ENCODE peak calls at places on chromosomes 13 and 19, in five cellular contexts. One of them, this sample, is unnamed.

GRCh38 chr19:19542507-19542906 is 4.4 kb downstream of the CILP2 start:
- DNase-seq in heart right ventricle: no peak
- DNase-seq in CD8-positive, alpha-beta T cell: no peak
- DNase-seq in right lobe of liver: no peak
- DNase-seq in lower lobe of right lung: no peak
- DNase-seq in this sample: no peak

GRCh38 chr13:77975358-77976042 is 56.9 kb upstream of the EDNRB start:
- DNase-seq in heart right ventricle: no peak
- DNase-seq in CD8-positive, alpha-beta T cell: no peak
- DNase-seq in lower lobe of right lung: no peak
- DNase-seq in right lobe of liver: no peak
- DNase-seq in this sample: no peak

GRCh38 chr19:4099054-4099764 is 24.7 kb downstream of the MAP2K2 start:
- DNase-seq in heart right ventricle: no peak
- DNase-seq in CD8-positive, alpha-beta T cell: no peak
- DNase-seq in lower lobe of right lung: peak; percentile 82
- DNase-seq in right lobe of liver: peak; percentile 45
- DNase-seq in this sample: no peak

GRCh38 chr13:101155920-101156319 is 260.4 kb downstream of the NALCN start:
- DNase-seq in CD8-positive, alpha-beta T cell: no peak
- DNase-seq in right lobe of liver: no peak
- DNase-seq in heart right ventricle: no peak
- DNase-seq in lower lobe of right lung: no peak
- DNase-seq in this sample: no peak

GRCh38 chr13:100301418-100301817 is 212.5 kb downstream of the PCCA start:
- DNase-seq in heart right ventricle: no peak
- DNase-seq in CD8-positive, alpha-beta T cell: no peak
- DNase-seq in right lobe of liver: no peak
- DNase-seq in lower lobe of right lung: no peak
- DNase-seq in this sample: peak; percentile 13

GRCh38 chr13:33761744-33762143 is 56.2 kb upstream of the RFC3 start:
- DNase-seq in lower lobe of right lung: no peak
- DNase-seq in right lobe of liver: no peak
- DNase-seq in CD8-positive, alpha-beta T cell: no peak
- DNase-seq in heart right ventricle: no peak
- DNase-seq in this sample: peak; percentile 14

GRCh38 chr19:2084993-2085720 is 11.0 kb downstream of the MOB3A start:
- DNase-seq in heart right ventricle: peak; percentile 59
- DNase-seq in CD8-positive, alpha-beta T cell: peak; percentile 90
- DNase-seq in lower lobe of right lung: peak; percentile 91
- DNase-seq in right lobe of liver: peak; percentile 74
- DNase-seq in this sample: no peak

GRCh38 chr19:15427991-15428471 is 9.2 kb upstream of the AKAP8L start:
- DNase-seq in right lobe of liver: no peak
- DNase-seq in heart right ventricle: no peak
- DNase-seq in CD8-positive, alpha-beta T cell: no peak
- DNase-seq in lower lobe of right lung: no peak
- DNase-seq in this sample: no peak

GRCh38 chr13:32642316-32642715 is 56.1 kb downstream of the PDS5B start:
- DNase-seq in right lobe of liver: no peak
- DNase-seq in CD8-positive, alpha-beta T cell: no peak
- DNase-seq in lower lobe of right lung: no peak
- DNase-seq in heart right ventricle: no peak
- DNase-seq in this sample: no peak

GRCh38 chr19:42281175-42282035 is 12.4 kb downstream of the CIC start:
- DNase-seq in lower lobe of right lung: no peak
- DNase-seq in right lobe of liver: peak; percentile 55
- DNase-seq in CD8-positive, alpha-beta T cell: no peak
- DNase-seq in heart right ventricle: peak; percentile 73
- DNase-seq in this sample: peak; percentile 56

GRCh38 chr19:51025401-51025800 is 1.0 kb downstream of the KLK11 start:
- DNase-seq in CD8-positive, alpha-beta T cell: no peak
- DNase-seq in heart right ventricle: no peak
- DNase-seq in right lobe of liver: no peak
- DNase-seq in lower lobe of right lung: no peak
- DNase-seq in this sample: no peak

GRCh38 chr19:2150794-2151338 is 500 bp downstream of the AP3D1 start:
- DNase-seq in right lobe of liver: no peak
- DNase-seq in CD8-positive, alpha-beta T cell: peak; percentile 9
- DNase-seq in heart right ventricle: peak; percentile 34
- DNase-seq in lower lobe of right lung: peak; percentile 66
- DNase-seq in this sample: no peak

GRCh38 chr13:83515267-83515666 is 367.0 kb downstream of the SLITRK1 start:
- DNase-seq in heart right ventricle: no peak
- DNase-seq in CD8-positive, alpha-beta T cell: no peak
- DNase-seq in lower lobe of right lung: no peak
- DNase-seq in right lobe of liver: no peak
- DNase-seq in this sample: peak; percentile 54

GRCh38 chr13:30862707-30863106 is 43.4 kb upstream of the MEDAG start:
- DNase-seq in heart right ventricle: peak; percentile 56
- DNase-seq in CD8-positive, alpha-beta T cell: no peak
- DNase-seq in lower lobe of right lung: peak; percentile 56
- DNase-seq in right lobe of liver: no peak
- DNase-seq in this sample: peak; percentile 49

GRCh38 chr13:68727788-68728187 is 1379.8 kb upstream of the ATXN8OS start:
- DNase-seq in right lobe of liver: no peak
- DNase-seq in CD8-positive, alpha-beta T cell: no peak
- DNase-seq in heart right ventricle: no peak
- DNase-seq in lower lobe of right lung: no peak
- DNase-seq in this sample: no peak

GRCh38 chr19:35908010-35908441 is at the start of gene TYROBP:
- DNase-seq in CD8-positive, alpha-beta T cell: no peak
- DNase-seq in lower lobe of right lung: peak; percentile 79
- DNase-seq in heart right ventricle: peak; percentile 36
- DNase-seq in right lobe of liver: no peak
- DNase-seq in this sample: no peak

GRCh38 chr13:44040754-44041100 is 161.0 kb downstream of the LACC1 start:
- DNase-seq in heart right ventricle: no peak
- DNase-seq in lower lobe of right lung: no peak
- DNase-seq in right lobe of liver: no peak
- DNase-seq in CD8-positive, alpha-beta T cell: no peak
- DNase-seq in this sample: peak; percentile 55

GRCh38 chr19:8342316-8342683 is 762 bp downstream of the KANK3 start:
- DNase-seq in lower lobe of right lung: no peak
- DNase-seq in CD8-positive, alpha-beta T cell: no peak
- DNase-seq in heart right ventricle: no peak
- DNase-seq in right lobe of liver: no peak
- DNase-seq in this sample: no peak

GRCh38 chr13:45775401-45775963 is 73.4 kb downstream of the CBY2 start:
- DNase-seq in right lobe of liver: no peak
- DNase-seq in lower lobe of right lung: no peak
- DNase-seq in CD8-positive, alpha-beta T cell: no peak
- DNase-seq in heart right ventricle: no peak
- DNase-seq in this sample: no peak

GRCh38 chr13:30698488-30699005 is 36.8 kb upstream of the ALOX5AP start:
- DNase-seq in right lobe of liver: no peak
- DNase-seq in CD8-positive, alpha-beta T cell: no peak
- DNase-seq in lower lobe of right lung: no peak
- DNase-seq in heart right ventricle: no peak
- DNase-seq in this sample: no peak

GRCh38 chr13:101623469-101624209 is 171.2 kb downstream of the ITGBL1 start:
- DNase-seq in CD8-positive, alpha-beta T cell: no peak
- DNase-seq in right lobe of liver: no peak
- DNase-seq in lower lobe of right lung: no peak
- DNase-seq in heart right ventricle: no peak
- DNase-seq in this sample: no peak

GRCh38 chr13:58376775-58377174 is 745.2 kb downstream of the PCDH17 start:
- DNase-seq in CD8-positive, alpha-beta T cell: no peak
- DNase-seq in lower lobe of right lung: no peak
- DNase-seq in right lobe of liver: no peak
- DNase-seq in heart right ventricle: no peak
- DNase-seq in this sample: no peak

GRCh38 chr13:57740719-57741118 is 109.2 kb downstream of the PCDH17 start:
- DNase-seq in right lobe of liver: no peak
- DNase-seq in lower lobe of right lung: no peak
- DNase-seq in CD8-positive, alpha-beta T cell: no peak
- DNase-seq in heart right ventricle: peak; percentile 20
- DNase-seq in this sample: no peak

GRCh38 chr19:30593358-30593757 is 221.2 kb downstream of the ZNF536 start:
- DNase-seq in heart right ventricle: peak; percentile 23
- DNase-seq in lower lobe of right lung: no peak
- DNase-seq in CD8-positive, alpha-beta T cell: no peak
- DNase-seq in right lobe of liver: no peak
- DNase-seq in this sample: no peak

GRCh38 chr19:38319421-38320258 is at the start of gene KCNK6:
- DNase-seq in right lobe of liver: peak; percentile 67
- DNase-seq in heart right ventricle: peak; percentile 58
- DNase-seq in lower lobe of right lung: peak; percentile 73
- DNase-seq in CD8-positive, alpha-beta T cell: peak; percentile 18
- DNase-seq in this sample: peak; percentile 34

GRCh38 chr13:71149498-71150363 is 717.3 kb downstream of the DACH1 start:
- DNase-seq in CD8-positive, alpha-beta T cell: no peak
- DNase-seq in lower lobe of right lung: no peak
- DNase-seq in heart right ventricle: no peak
- DNase-seq in right lobe of liver: no peak
- DNase-seq in this sample: no peak

GRCh38 chr19:8041553-8041952 is 11.0 kb upstream of the CCL25 start:
- DNase-seq in right lobe of liver: no peak
- DNase-seq in CD8-positive, alpha-beta T cell: no peak
- DNase-seq in lower lobe of right lung: no peak
- DNase-seq in heart right ventricle: no peak
- DNase-seq in this sample: no peak

GRCh38 chr13:64912141-64912540 is 2318.0 kb downstream of the PCDH9 start:
- DNase-seq in right lobe of liver: no peak
- DNase-seq in heart right ventricle: no peak
- DNase-seq in CD8-positive, alpha-beta T cell: no peak
- DNase-seq in lower lobe of right lung: no peak
- DNase-seq in this sample: peak; percentile 72

GRCh38 chr13:98384739-98385138 is 192.2 kb downstream of the STK24 start:
- DNase-seq in heart right ventricle: no peak
- DNase-seq in CD8-positive, alpha-beta T cell: no peak
- DNase-seq in right lobe of liver: no peak
- DNase-seq in lower lobe of right lung: no peak
- DNase-seq in this sample: no peak

GRCh38 chr13:29934531-29935308 is 84.3 kb upstream of the UBL3 start:
- DNase-seq in CD8-positive, alpha-beta T cell: no peak
- DNase-seq in heart right ventricle: no peak
- DNase-seq in lower lobe of right lung: no peak
- DNase-seq in right lobe of liver: no peak
- DNase-seq in this sample: no peak

GRCh38 chr19:20243629-20244028 is 76.6 kb downstream of the ZNF486 start:
- DNase-seq in CD8-positive, alpha-beta T cell: no peak
- DNase-seq in lower lobe of right lung: no peak
- DNase-seq in right lobe of liver: no peak
- DNase-seq in heart right ventricle: no peak
- DNase-seq in this sample: no peak

GRCh38 chr13:85582890-85583289 is 216.3 kb downstream of the SLITRK6 start:
- DNase-seq in heart right ventricle: no peak
- DNase-seq in right lobe of liver: no peak
- DNase-seq in lower lobe of right lung: no peak
- DNase-seq in CD8-positive, alpha-beta T cell: no peak
- DNase-seq in this sample: no peak

GRCh38 chr13:113860051-113860471 is 3.8 kb downstream of the GAS6 start:
- DNase-seq in heart right ventricle: no peak
- DNase-seq in right lobe of liver: peak; percentile 67
- DNase-seq in CD8-positive, alpha-beta T cell: no peak
- DNase-seq in lower lobe of right lung: no peak
- DNase-seq in this sample: no peak

GRCh38 chr13:50334944-50335343 is 319.7 kb downstream of the KCNRG start:
- DNase-seq in right lobe of liver: no peak
- DNase-seq in CD8-positive, alpha-beta T cell: no peak
- DNase-seq in heart right ventricle: no peak
- DNase-seq in lower lobe of right lung: no peak
- DNase-seq in this sample: no peak

GRCh38 chr13:50340146-50340545 is 324.9 kb downstream of the KCNRG start:
- DNase-seq in lower lobe of right lung: no peak
- DNase-seq in heart right ventricle: no peak
- DNase-seq in CD8-positive, alpha-beta T cell: no peak
- DNase-seq in right lobe of liver: no peak
- DNase-seq in this sample: no peak

GRCh38 chr13:50341526-50341925 is 326.3 kb downstream of the KCNRG start:
- DNase-seq in heart right ventricle: no peak
- DNase-seq in right lobe of liver: no peak
- DNase-seq in CD8-positive, alpha-beta T cell: no peak
- DNase-seq in lower lobe of right lung: no peak
- DNase-seq in this sample: no peak

GRCh38 chr13:50340566-50341287 is 325.5 kb downstream of the KCNRG start:
- DNase-seq in CD8-positive, alpha-beta T cell: no peak
- DNase-seq in heart right ventricle: peak; percentile 18
- DNase-seq in lower lobe of right lung: no peak
- DNase-seq in right lobe of liver: no peak
- DNase-seq in this sample: no peak

GRCh38 chr13:50339291-50339690 is 324.0 kb downstream of the KCNRG start:
- DNase-seq in lower lobe of right lung: no peak
- DNase-seq in right lobe of liver: no peak
- DNase-seq in CD8-positive, alpha-beta T cell: no peak
- DNase-seq in heart right ventricle: no peak
- DNase-seq in this sample: no peak
- H3K4me1 ChIP-seq in lower lobe of right lung: peaks cover 11% of the 10 kb centered on the region
- H3K4me1 ChIP-seq in right lobe of liver: no peaks in the 10 kb centered on the region
- H3K4me1 ChIP-seq in CD8-positive, alpha-beta T cell: no peaks in the 10 kb centered on the region
- H3K4me1 ChIP-seq in heart right ventricle: no peaks in the 10 kb centered on the region
- H3K4me1 ChIP-seq in this sample: peaks cover 8% of the 10 kb centered on the region

GRCh38 chr13:49821216-49821820 is 28.8 kb upstream of the KPNA3 start:
- DNase-seq in heart right ventricle: no peak
- DNase-seq in right lobe of liver: no peak
- DNase-seq in CD8-positive, alpha-beta T cell: no peak
- DNase-seq in lower lobe of right lung: no peak
- DNase-seq in this sample: no peak
- TF ChIP-seq CTCF in heart right ventricle: no peak
- TF ChIP-seq CTCF in right lobe of liver: no peak
- TF ChIP-seq CTCF in CD8-positive, alpha-beta T cell: no peak
- TF ChIP-seq CTCF in lower lobe of right lung: no peak
- TF ChIP-seq CTCF in this sample: no peak

DNA sequence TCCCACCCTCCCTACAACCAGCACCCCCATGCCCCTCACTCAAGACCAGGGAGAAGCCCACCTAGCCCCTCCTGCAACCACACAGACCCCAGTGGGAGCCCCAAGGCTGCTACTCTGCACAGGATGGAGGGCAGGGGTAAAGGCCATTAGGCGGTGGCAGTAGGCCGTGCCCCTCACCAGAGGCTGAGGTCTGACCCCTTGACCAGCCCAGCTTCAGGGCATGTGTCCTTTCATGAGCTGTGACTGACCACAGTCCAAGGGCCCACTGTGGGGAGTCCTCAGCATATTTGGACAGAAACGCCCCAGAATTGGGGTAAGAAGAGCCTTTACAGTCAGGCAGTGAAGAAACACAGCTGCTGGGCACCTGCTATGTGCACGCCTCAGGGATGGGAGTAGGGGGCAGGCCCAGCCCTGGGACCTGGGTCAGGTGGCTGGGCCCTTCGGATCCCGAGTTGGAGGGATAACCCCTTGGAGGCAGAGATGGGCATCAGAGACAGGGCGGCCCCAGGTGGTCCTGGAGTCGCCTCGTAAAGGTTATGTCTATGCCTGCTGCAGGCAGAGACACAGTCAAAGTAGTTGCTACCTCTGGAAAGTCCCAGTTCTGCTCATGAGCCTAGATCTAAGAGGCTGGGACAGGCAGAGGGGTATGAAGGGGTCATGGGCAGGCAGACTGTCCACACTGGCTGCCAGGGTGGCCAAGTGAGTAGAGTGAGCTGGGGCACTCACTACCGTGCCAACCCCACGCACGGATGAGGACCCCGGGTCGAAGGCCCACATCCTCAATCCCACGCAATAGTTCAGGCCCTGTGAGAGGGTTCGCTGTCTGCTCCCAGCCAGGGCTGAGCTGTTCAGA is 1.5 kb upstream of the RPS5 start:
- DNase-seq in lower lobe of right lung: peak; percentile 48
- DNase-seq in right lobe of liver: no peak
- DNase-seq in heart right ventricle: no peak
- DNase-seq in CD8-positive, alpha-beta T cell: no peak
- DNase-seq in this sample: no peak
- H3K4me3 ChIP-seq in lower lobe of right lung: peak overlapping the region; percentile 80
- H3K4me3 ChIP-seq in right lobe of liver: peak overlapping the region; percentile 67
- H3K4me3 ChIP-seq in heart right ventricle: peak overlapping the region; percentile 83
- H3K4me3 ChIP-seq in CD8-positive, alpha-beta T cell: peak overlapping the region; percentile 90
- H3K4me3 ChIP-seq in this sample: peak overlapping the region; percentile 77

GRCh38 chr13:52399037-52399436 is 6.9 kb downstream of the THSD1 start:
- DNase-seq in heart right ventricle: no peak
- DNase-seq in CD8-positive, alpha-beta T cell: no peak
- DNase-seq in right lobe of liver: no peak
- DNase-seq in lower lobe of right lung: no peak
- DNase-seq in this sample: no peak
- H3K4me1 ChIP-seq in heart right ventricle: peaks cover 9% of the 10 kb centered on the region
- H3K4me1 ChIP-seq in CD8-positive, alpha-beta T cell: peaks cover 3% of the 10 kb centered on the region
- H3K4me1 ChIP-seq in right lobe of liver: no peaks in the 10 kb centered on the region
- H3K4me1 ChIP-seq in lower lobe of right lung: peaks cover 13% of the 10 kb centered on the region
- H3K4me1 ChIP-seq in this sample: no peaks in the 10 kb centered on the region

This sample was measured in cardiac muscle cell.